ENCODE peak calls at places on chromosomes 13 and 19, in four cellular contexts. One of them, this sample, is unnamed.

GRCh38 chr13:84591444-84591843 is 709.2 kb upstream of the SLITRK1 start:
- DNase-seq in HCT116: no peak
- DNase-seq in K562: no peak
- DNase-seq in T47D: no peak
- DNase-seq in this sample: no peak

GRCh38 chr19:18590273-18591272 is 2.0 kb downstream of the REX1BD start:
- DNase-seq in K562: peak
- DNase-seq in T47D: no peak
- DNase-seq in HCT116: peak
- DNase-seq in this sample: no peak

GRCh38 chr19:39401549-39402416 is 4.9 kb upstream of the ZFP36 start:
- DNase-seq in HCT116: peak
- DNase-seq in K562: peak
- DNase-seq in T47D: no peak
- DNase-seq in this sample: no peak

GRCh38 chr13:53127378-53127777 is 98.8 kb downstream of the OLFM4 start:
- DNase-seq in K562: no peak
- DNase-seq in T47D: no peak
- DNase-seq in HCT116: no peak
- DNase-seq in this sample: no peak

GRCh38 chr19:39970424-39970673 is 616 bp upstream of the PSMC4 start:
- DNase-seq in T47D: peak
- DNase-seq in K562: no peak
- DNase-seq in HCT116: no peak
- DNase-seq in this sample: peak

GRCh38 chr13:109790071-109790470 is 3.7 kb upstream of the IRS2 start:
- DNase-seq in T47D: no peak
- DNase-seq in K562: no peak
- DNase-seq in HCT116: no peak
- DNase-seq in this sample: no peak

GRCh38 chr13:46648166-46648607 is 95.2 kb downstream of the LRCH1 start:
- DNase-seq in K562: peak
- DNase-seq in T47D: no peak
- DNase-seq in HCT116: peak
- DNase-seq in this sample: no peak

GRCh38 chr19:29881386-29881785 is 60.7 kb upstream of the URI1 start:
- DNase-seq in T47D: no peak
- DNase-seq in K562: no peak
- DNase-seq in HCT116: no peak
- DNase-seq in this sample: no peak

GRCh38 chr19:10915511-10916091 is 12.8 kb downstream of the YIPF2 start:
- DNase-seq in T47D: no peak
- DNase-seq in K562: no peak
- DNase-seq in HCT116: no peak
- DNase-seq in this sample: no peak

GRCh38 chr19:4639531-4640246 is 373 bp downstream of the TNFAIP8L1 start:
- DNase-seq in T47D: no peak
- DNase-seq in K562: no peak
- DNase-seq in HCT116: no peak
- DNase-seq in this sample: no peak

GRCh38 chr13:60139272-60139671 is 24.5 kb downstream of the DIAPH3 start:
- DNase-seq in T47D: no peak
- DNase-seq in K562: no peak
- DNase-seq in HCT116: no peak
- DNase-seq in this sample: no peak

GRCh38 chr13:95676100-95676774 is 702 bp upstream of the DNAJC3 start:
- DNase-seq in T47D: peak
- DNase-seq in K562: peak
- DNase-seq in HCT116: peak
- DNase-seq in this sample: no peak

GRCh38 chr13:113044431-113045114 is 61.0 kb upstream of the F7 start:
- DNase-seq in T47D: no peak
- DNase-seq in K562: no peak
- DNase-seq in HCT116: no peak
- DNase-seq in this sample: no peak

GRCh38 chr13:100789968-100790367 is 115.4 kb upstream of the TMTC4 start:
- DNase-seq in HCT116: no peak
- DNase-seq in K562: no peak
- DNase-seq in T47D: no peak
- DNase-seq in this sample: no peak

GRCh38 chr13:33525759-33526158 is 240.2 kb upstream of the STARD13 start:
- DNase-seq in K562: no peak
- DNase-seq in HCT116: no peak
- DNase-seq in T47D: no peak
- DNase-seq in this sample: no peak

GRCh38 chr19:35528218-35529038 is at the start of gene SBSN:
- DNase-seq in HCT116: no peak
- DNase-seq in T47D: no peak
- DNase-seq in K562: no peak
- DNase-seq in this sample: no peak

GRCh38 chr13:78602561-78603239 is 652 bp downstream of the POU4F1 start:
- DNase-seq in T47D: no peak
- DNase-seq in HCT116: no peak
- DNase-seq in K562: peak
- DNase-seq in this sample: no peak
- TF ChIP-seq JUND in T47D: no peak
- TF ChIP-seq JUND in HCT116: no peak
- TF ChIP-seq JUND in K562: no peak
- TF ChIP-seq JUND in this sample: no peak

GRCh38 chr19:51002101-51002532 is 713 bp upstream of the KLK8 start:
- DNase-seq in HCT116: no peak
- DNase-seq in K562: peak
- DNase-seq in T47D: no peak
- DNase-seq in this sample: no peak
- TF ChIP-seq JUND in HCT116: no peak
- TF ChIP-seq JUND in K562: no peak
- TF ChIP-seq JUND in T47D: no peak
- TF ChIP-seq JUND in this sample: no peak

DNA sequence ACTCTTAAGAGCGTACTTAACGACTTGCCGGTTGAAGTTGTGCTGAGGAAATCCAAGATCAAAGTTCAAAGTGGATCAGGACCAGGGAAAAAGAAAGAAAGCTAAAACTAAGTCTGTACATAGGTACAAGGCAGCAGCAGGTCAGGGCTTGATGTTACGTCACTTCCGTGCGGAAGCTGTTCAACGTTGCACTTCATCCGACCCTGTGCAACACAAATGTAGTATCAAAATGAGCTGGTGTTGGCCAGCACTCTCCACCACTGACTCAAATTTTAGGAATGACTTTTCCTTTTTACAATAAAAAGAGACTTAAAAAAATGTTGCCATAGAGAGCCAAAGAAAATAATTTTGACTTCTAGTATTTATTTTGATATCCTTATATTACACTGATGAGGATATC is 1315.4 kb downstream of the EFNB2 start:
- DNase-seq in HCT116: no peak
- DNase-seq in K562: no peak
- DNase-seq in T47D: no peak
- DNase-seq in this sample: no peak
- TF ChIP-seq JUND in HCT116: no peak
- TF ChIP-seq JUND in K562: no peak
- TF ChIP-seq JUND in T47D: no peak
- TF ChIP-seq JUND in this sample: no peak

GRCh38 chr19:3518231-3518630 is 12.1 kb downstream of the FZR1 start:
- DNase-seq in T47D: no peak
- DNase-seq in K562: no peak
- DNase-seq in HCT116: no peak
- DNase-seq in this sample: no peak

GRCh38 chr19:3519126-3519525 is 13.0 kb downstream of the FZR1 start:
- DNase-seq in K562: no peak
- DNase-seq in T47D: no peak
- DNase-seq in HCT116: no peak
- DNase-seq in this sample: no peak

GRCh38 chr19:3516675-3517207 is 10.6 kb downstream of the FZR1 start:
- DNase-seq in HCT116: no peak
- DNase-seq in K562: no peak
- DNase-seq in T47D: peak
- DNase-seq in this sample: peak

GRCh38 chr19:3518669-3519068 is 12.6 kb downstream of the FZR1 start:
- DNase-seq in HCT116: no peak
- DNase-seq in K562: no peak
- DNase-seq in T47D: no peak
- DNase-seq in this sample: no peak

GRCh38 chr19:3517638-3518037 is 11.5 kb downstream of the FZR1 start:
- DNase-seq in HCT116: no peak
- DNase-seq in K562: no peak
- DNase-seq in T47D: no peak
- DNase-seq in this sample: no peak
- TF ChIP-seq JUND in HCT116: no peak
- TF ChIP-seq JUND in K562: no peak
- TF ChIP-seq JUND in T47D: no peak
- TF ChIP-seq JUND in this sample: no peak

DNA sequence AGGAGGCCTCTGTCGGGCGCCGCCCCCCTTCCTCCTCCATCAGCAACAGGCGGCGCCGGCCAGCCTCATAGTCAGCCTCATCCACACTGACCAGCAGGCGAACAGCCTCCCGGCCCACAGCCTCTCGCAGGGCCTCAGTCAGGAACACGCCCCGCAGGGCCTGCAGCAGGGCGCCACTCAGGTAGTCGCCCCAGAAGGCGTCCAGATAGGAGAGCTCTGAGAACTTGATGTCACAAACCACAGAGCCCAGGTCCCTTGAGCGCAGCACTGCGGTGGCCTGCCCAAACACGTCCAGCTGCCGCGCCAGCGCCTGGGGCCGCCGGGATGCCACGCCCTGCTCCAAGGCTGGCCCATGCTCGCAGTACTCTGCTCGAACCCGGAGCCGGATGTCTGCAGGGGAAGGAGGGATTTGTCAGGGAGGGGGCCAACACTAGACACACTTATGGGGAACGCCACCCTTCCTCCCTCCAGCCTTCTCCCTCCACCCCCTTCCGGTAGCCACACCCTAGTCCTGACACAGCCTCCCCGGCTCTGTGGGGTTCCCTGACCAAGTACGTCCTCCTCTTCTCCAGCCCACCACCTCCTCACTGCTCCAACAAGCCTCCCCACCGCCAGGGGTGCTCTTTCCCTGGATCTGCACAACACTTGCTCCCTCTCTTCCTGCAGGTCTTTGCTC is 17.9 kb downstream of the DEDD2 start:
- DNase-seq in HCT116: no peak
- DNase-seq in K562: peak
- DNase-seq in T47D: no peak
- DNase-seq in this sample: peak
- TF ChIP-seq JUND in HCT116: no peak
- TF ChIP-seq JUND in K562: no peak
- TF ChIP-seq JUND in T47D: no peak
- TF ChIP-seq JUND in this sample: no peak

DNA sequence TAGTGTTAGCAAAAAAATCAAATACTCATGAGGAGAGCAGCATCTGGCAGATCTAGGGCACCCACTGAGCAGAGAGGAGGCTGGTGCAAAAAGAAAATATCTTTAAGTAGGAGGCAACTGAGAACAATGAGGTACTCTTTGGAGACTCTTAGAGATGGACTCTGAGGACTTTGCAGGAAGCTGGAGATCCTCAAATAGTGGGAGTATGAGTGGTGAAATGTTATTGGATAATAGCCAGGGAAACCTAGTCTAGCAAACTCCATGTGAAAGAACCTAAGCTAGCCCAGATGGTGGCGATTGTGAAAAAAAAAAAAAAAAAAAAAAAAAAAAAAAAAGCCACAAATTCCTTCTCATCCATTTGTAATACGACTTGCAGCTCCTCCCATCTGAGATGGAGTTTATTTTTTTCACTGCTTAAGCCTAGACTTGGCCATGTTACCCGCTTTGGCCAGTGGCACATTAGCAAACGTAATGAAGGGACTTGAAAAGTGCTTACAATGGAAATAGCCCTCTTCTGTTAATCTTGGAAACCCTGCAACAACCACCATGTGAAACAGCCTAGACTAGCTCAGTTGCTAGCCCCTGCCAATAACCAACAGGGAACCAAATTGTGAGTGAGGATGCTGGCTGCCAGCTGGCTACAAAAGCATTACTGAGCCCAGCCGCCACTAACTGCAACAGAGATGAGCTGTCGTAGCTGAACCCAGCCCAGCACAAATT is 476.2 kb downstream of the KLF12 start:
- DNase-seq in HCT116: no peak
- DNase-seq in K562: no peak
- DNase-seq in T47D: no peak
- DNase-seq in this sample: no peak
- TF ChIP-seq JUND in HCT116: no peak
- TF ChIP-seq JUND in K562: no peak
- TF ChIP-seq JUND in T47D: no peak
- TF ChIP-seq JUND in this sample: no peak

GRCh38 chr19:52724701-52725514 is 9.9 kb downstream of the ZNF611 start:
- DNase-seq in T47D: no peak
- DNase-seq in HCT116: no peak
- DNase-seq in K562: peak
- DNase-seq in this sample: no peak

GRCh38 chr19:52716578-52716977 is 18.3 kb downstream of the ZNF611 start:
- DNase-seq in K562: no peak
- DNase-seq in T47D: no peak
- DNase-seq in HCT116: no peak
- DNase-seq in this sample: no peak

GRCh38 chr19:52725528-52725961 is 9.3 kb downstream of the ZNF611 start:
- DNase-seq in T47D: no peak
- DNase-seq in HCT116: no peak
- DNase-seq in K562: peak
- DNase-seq in this sample: no peak

DNA sequence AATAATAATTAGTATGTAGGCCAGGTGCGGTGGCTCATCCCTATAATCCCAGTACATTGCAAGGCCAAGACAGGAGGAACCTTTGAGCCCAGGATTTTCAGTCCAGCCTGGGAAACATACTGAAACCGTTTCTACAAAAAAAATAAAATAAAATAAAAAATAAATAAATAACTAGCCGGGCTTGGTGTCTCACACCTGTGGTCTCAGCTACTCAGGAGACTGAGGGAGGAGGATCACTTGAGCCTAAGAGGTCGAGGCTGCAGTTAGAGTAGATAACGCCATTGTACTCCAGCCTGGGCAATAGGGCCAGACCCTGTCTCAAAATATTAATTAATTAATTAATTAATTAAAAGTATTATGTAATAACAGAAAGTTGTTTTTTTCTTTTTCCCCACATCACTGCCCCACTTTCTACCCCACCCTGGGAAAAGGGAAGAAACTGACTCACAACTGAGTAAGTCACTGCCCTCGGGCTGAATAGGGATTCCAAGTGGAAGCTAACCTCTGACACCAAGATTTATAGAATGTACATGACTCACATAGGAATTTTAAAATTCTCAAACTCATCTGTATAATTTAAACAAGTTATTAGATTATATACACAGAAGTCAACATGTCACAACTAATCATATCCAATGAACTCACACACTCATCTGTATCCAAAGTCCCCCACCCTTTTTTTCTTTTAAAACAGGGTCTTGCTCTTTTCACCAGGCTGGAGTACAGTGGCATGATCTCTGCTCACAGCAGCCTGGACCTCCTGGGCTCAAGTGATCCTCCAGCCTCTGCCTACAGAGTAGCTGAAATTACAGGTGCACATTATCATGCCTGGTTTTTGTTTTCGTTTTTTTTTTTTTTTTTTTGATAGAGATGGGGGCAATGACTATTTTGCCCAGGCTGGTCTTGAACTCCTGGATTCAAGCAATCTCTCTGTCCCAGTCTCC is 12.5 kb downstream of the ZNF611 start:
- DNase-seq in K562: no peak
- DNase-seq in T47D: no peak
- DNase-seq in HCT116: no peak
- DNase-seq in this sample: no peak
- TF ChIP-seq JUND in K562: no peak
- TF ChIP-seq JUND in T47D: no peak
- TF ChIP-seq JUND in HCT116: no peak
- TF ChIP-seq JUND in this sample: no peak

This sample was measured in GM12878.